ENCODE peak calls at places on chromosomes 2 and 18, in ten cellular contexts. U is prostate gland; F is stimulated activated CD8-positive, alpha-beta memory T cell treated with anti-CD3 and anti-CD28 coated beads, Interleukin-15, amount 100 ng/mL, for 48 hours; W is AG04449; K is aorta; Y is GM10248; C is posterior cingulate gyrus; N is HepG2; L is non-pigmented ciliary epithelial cell; G is adrenal gland. B is an unnamed sample.

GRCh38 chr18:26981373-26982082 is 116.0 kb upstream of the AQP4 start:
- DNase-seq in F (no peak), Y (no peak), L (no peak), N (no peak), U (no peak), G (no peak), K (no peak), W (no peak), C (no peak), B (no peak)

GRCh38 chr2:180907731-180908130 is 72.7 kb upstream of the UBE2E3 start:
- DNase-seq in C (no peak), G (no peak), Y (no peak), F (no peak), U (no peak), L (peak), N (no peak), W (peak), K (no peak), B (no peak)

GRCh38 chr18:46133534-46133933 is 29.3 kb downstream of the HAUS1 start:
- DNase-seq in G (no peak), Y (no peak), L (no peak), K (no peak), U (no peak), F (no peak), N (no peak), C (no peak), W (no peak), B (no peak)

GRCh38 chr18:62334110-62334509 is 9.0 kb downstream of the TNFRSF11A start:
- DNase-seq in U (no peak), L (no peak), C (no peak), K (no peak), W (no peak), F (no peak), Y (no peak), G (no peak), N (no peak), B (no peak)

GRCh38 chr2:125172181-125172580 is 1147.1 kb downstream of the CNTNAP5 start:
- DNase-seq in F (no peak), L (no peak), U (no peak), Y (no peak), G (no peak), C (no peak), N (no peak), W (no peak), K (no peak), B (no peak)

GRCh38 chr2:162704496-162704895 is 134.1 kb downstream of the KCNH7 start:
- DNase-seq in K (no peak), G (no peak), Y (no peak), N (no peak), L (no peak), U (no peak), F (no peak), C (no peak), W (no peak), B (no peak)

GRCh38 chr2:137865954-137866540 is 98.2 kb upstream of the HNMT start:
- DNase-seq in W (no peak), N (peak), Y (no peak), K (peak), F (peak), L (peak), U (peak), G (no peak), C (no peak), B (peak)

GRCh38 chr2:135043345-135043744 is 3.9 kb downstream of the MAP3K19 start:
- DNase-seq in C (no peak), F (no peak), K (no peak), Y (no peak), G (no peak), U (no peak), N (no peak), L (no peak), W (no peak), B (no peak)

GRCh38 chr2:72920317-72921087 is 3.2 kb downstream of the EMX1 start:
- DNase-seq in U (no peak), W (no peak), L (no peak), G (no peak), N (no peak), F (no peak), Y (peak), K (no peak), C (no peak), B (no peak)